ENCODE peak calls at places on chromosomes 11 and 22, in four cellular contexts. W is H1, M is K562, I is HepG2. O is an unnamed sample.

GRCh38 chr11:130449996-130450419 is 1.6 kb downstream of the ADAMTS15 start:
- DNase-seq in I (no peak), M (peak), W (peak), O (no peak)

GRCh38 chr11:44865866-44866272 is 84.8 kb downstream of the TP53I11 start:
- DNase-seq in M (no peak), I (no peak), W (no peak), O (no peak)

GRCh38 chr22:40105755-40106154 is 72.0 kb upstream of the TNRC6B start:
- DNase-seq in I (no peak), M (no peak), W (no peak), O (no peak)

GRCh38 chr11:100753144-100753543 is 66.1 kb downstream of the ARHGAP42 start:
- DNase-seq in M (no peak), W (peak), I (no peak), O (no peak)

GRCh38 chr11:66789097-66789890 is 53.9 kb upstream of the RCE1 start:
- DNase-seq in I (peak), M (no peak), W (no peak), O (no peak)

GRCh38 chr22:29300807-29301601 is 5.4 kb upstream of the GAS2L1 start:
- DNase-seq in I (no peak), W (no peak), M (no peak), O (no peak)

GRCh38 chr11:45209904-45210699 is 63.7 kb downstream of the PRDM11 start:
- DNase-seq in W (no peak), M (no peak), I (no peak), O (no peak)

GRCh38 chr11:62124186-62125113 is 639 bp downstream of the INCENP start:
- DNase-seq in W (no peak), I (peak), M (peak), O (no peak)

GRCh38 chr11:31958086-31958735 is 132.7 kb upstream of the RCN1 start:
- DNase-seq in M (peak), I (peak), W (peak), O (peak)

GRCh38 chr11:44943696-44944095 is 7.0 kb downstream of the TP53I11 start:
- DNase-seq in M (no peak), I (no peak), W (no peak), O (no peak)

GRCh38 chr22:24315367-24315781 is 44.7 kb downstream of the SPECC1L start:
- DNase-seq in I (peak), M (no peak), W (no peak), O (no peak)

GRCh38 chr22:35784633-35785032 is 67.0 kb downstream of the APOL5 start:
- DNase-seq in I (no peak), W (no peak), M (no peak), O (no peak)

GRCh38 chr11:116830184-116830912 is 641 bp downstream of the APOC3 start:
- DNase-seq in W (no peak), M (no peak), I (no peak), O (no peak)

GRCh38 chr11:61290905-61291690 is 4.0 kb downstream of the VWCE start:
- DNase-seq in M (no peak), W (no peak), I (no peak), O (no peak)

GRCh38 chr11:16739326-16739875 is 954 bp downstream of the C11orf58 start:
- DNase-seq in W (no peak), M (no peak), I (no peak), O (no peak)

GRCh38 chr22:25827415-25827814 is 85.4 kb downstream of the MYO18B start:
- DNase-seq in W (no peak), I (no peak), M (no peak), O (no peak)

GRCh38 chr11:86800076-86800955 is at the start of gene PRSS23:
- DNase-seq in M (peak), I (no peak), W (no peak), O (no peak)

GRCh38 chr11:10484461-10485180 is 29.6 kb downstream of the AMPD3 start:
- DNase-seq in W (no peak), M (no peak), I (no peak), O (no peak)

GRCh38 chr22:45544588-45545170 is 42.0 kb downstream of the FBLN1 start:
- DNase-seq in W (no peak), I (no peak), M (no peak), O (no peak)

GRCh38 chr11:119065369-119065768 is 2.2 kb upstream of the VPS11 start:
- DNase-seq in W (no peak), M (peak), I (peak), O (no peak)

GRCh38 chr22:38135133-38135706 is 24.7 kb upstream of the BAIAP2L2 start:
- DNase-seq in I (no peak), W (no peak), M (no peak), O (no peak)

GRCh38 chr22:42292726-42293520 is 22.5 kb upstream of the TCF20 start:
- DNase-seq in M (no peak), W (no peak), I (no peak), O (no peak)

GRCh38 chr11:121592708-121593107 is 139.9 kb upstream of the SORL1-AS1 start:
- DNase-seq in M (no peak), I (no peak), W (no peak), O (peak)

GRCh38 chr11:123585206-123585605 is 69.2 kb downstream of the SCN3B start:
- DNase-seq in I (no peak), M (no peak), W (no peak), O (no peak)

GRCh38 chr11:19980957-19981669 is 179.2 kb downstream of the DBX1 start:
- DNase-seq in W (no peak), I (peak), M (peak), O (no peak)

GRCh38 chr11:60872124-60872951 is 5.0 kb downstream of the ZP1 start:
- DNase-seq in M (no peak), W (no peak), I (no peak), O (no peak)

GRCh38 chr22:30643055-30643875 is 7.7 kb downstream of the SLC35E4 start:
- DNase-seq in W (no peak), I (no peak), M (no peak), O (no peak)

GRCh38 chr11:19087658-19088057 is 27.1 kb upstream of the MRGPRX2 start:
- DNase-seq in M (no peak), I (no peak), W (no peak), O (no peak)

GRCh38 chr11:2781413-2782274 is 81.8 kb upstream of the KCNQ1OT1 start:
- DNase-seq in I (no peak), M (no peak), W (no peak), O (no peak)

GRCh38 chr11:67029146-67029545 is 6.2 kb downstream of the SYT12 start:
- DNase-seq in I (no peak), M (no peak), W (no peak), O (no peak)

GRCh38 chr11:95789506-95790122 is at the start of gene FAM76B:
- DNase-seq in M (peak), W (peak), I (peak), O (peak)

GRCh38 chr11:12289667-12290476 is 87.5 kb upstream of the PARVA start:
- DNase-seq in M (no peak), I (no peak), W (no peak), O (no peak)

GRCh38 chr11:67024410-67024809 is 1.5 kb downstream of the SYT12 start:
- DNase-seq in W (no peak), M (no peak), I (no peak), O (no peak)

GRCh38 chr11:109859325-109859724 is 233.9 kb upstream of the ZC3H12C start:
- DNase-seq in M (no peak), I (peak), W (no peak), O (no peak)

GRCh38 chr11:122215244-122215992 is 99.4 kb upstream of the BLID start:
- DNase-seq in W (peak), M (peak), I (peak), O (no peak)

GRCh38 chr22:27919943-27920755 is 1.1 kb upstream of the PITPNB start:
- DNase-seq in I (peak), W (no peak), M (no peak), O (no peak)

GRCh38 chr11:94583885-94584500 is 16.8 kb downstream of the PIWIL4 start:
- DNase-seq in W (no peak), I (no peak), M (no peak), O (peak)

GRCh38 chr11:46391578-46392420 is at the start of gene CHRM4:
- DNase-seq in M (peak), W (no peak), I (peak), O (no peak)

GRCh38 chr22:41249442-41249841 is 8.7 kb upstream of the CHADL start:
- DNase-seq in I (no peak), W (no peak), M (no peak), O (no peak)

GRCh38 chr11:117931331-117931950 is 2.2 kb upstream of the TMPRSS13 start:
- DNase-seq in M (no peak), W (no peak), I (no peak), O (no peak)

GRCh38 chr11:117932987-117933386 is 3.8 kb upstream of the TMPRSS13 start:
- DNase-seq in I (no peak), M (no peak), W (no peak), O (no peak)

GRCh38 chr11:117932426-117932825 is 3.2 kb upstream of the TMPRSS13 start:
- DNase-seq in I (no peak), W (no peak), M (peak), O (no peak)

GRCh38 chr11:117930668-117931330 is 1.6 kb upstream of the TMPRSS13 start:
- DNase-seq in I (no peak), W (no peak), M (no peak), O (no peak)

GRCh38 chr11:117931971-117932370 is 2.8 kb upstream of the TMPRSS13 start:
- DNase-seq in M (no peak), W (no peak), I (no peak), O (peak)
- TF ChIP-seq HDAC6 in M (no peak), W (no peak), I (no peak), O (no peak)

GRCh38 chr11:64765291-64765803 is 5.6 kb upstream of the PYGM start:
- DNase-seq in I (no peak), W (no peak), M (no peak), O (no peak)

GRCh38 chr11:64766881-64767280 is 7.1 kb upstream of the PYGM start:
- DNase-seq in M (no peak), I (no peak), W (no peak), O (no peak)

GRCh38 chr11:64767344-64768299 is 7.8 kb upstream of the PYGM start:
- DNase-seq in I (peak), W (no peak), M (peak), O (no peak)

GRCh38 chr11:64764753-64765152 is 5.0 kb upstream of the PYGM start:
- DNase-seq in I (no peak), W (no peak), M (no peak), O (no peak)

GRCh38 chr11:64765841-64766682 is 6.3 kb upstream of the PYGM start:
- DNase-seq in M (no peak), W (no peak), I (no peak), O (no peak)
- TF ChIP-seq ZNF274 in M (no peak), W (no peak), I (no peak), O (no peak)

DNA sequence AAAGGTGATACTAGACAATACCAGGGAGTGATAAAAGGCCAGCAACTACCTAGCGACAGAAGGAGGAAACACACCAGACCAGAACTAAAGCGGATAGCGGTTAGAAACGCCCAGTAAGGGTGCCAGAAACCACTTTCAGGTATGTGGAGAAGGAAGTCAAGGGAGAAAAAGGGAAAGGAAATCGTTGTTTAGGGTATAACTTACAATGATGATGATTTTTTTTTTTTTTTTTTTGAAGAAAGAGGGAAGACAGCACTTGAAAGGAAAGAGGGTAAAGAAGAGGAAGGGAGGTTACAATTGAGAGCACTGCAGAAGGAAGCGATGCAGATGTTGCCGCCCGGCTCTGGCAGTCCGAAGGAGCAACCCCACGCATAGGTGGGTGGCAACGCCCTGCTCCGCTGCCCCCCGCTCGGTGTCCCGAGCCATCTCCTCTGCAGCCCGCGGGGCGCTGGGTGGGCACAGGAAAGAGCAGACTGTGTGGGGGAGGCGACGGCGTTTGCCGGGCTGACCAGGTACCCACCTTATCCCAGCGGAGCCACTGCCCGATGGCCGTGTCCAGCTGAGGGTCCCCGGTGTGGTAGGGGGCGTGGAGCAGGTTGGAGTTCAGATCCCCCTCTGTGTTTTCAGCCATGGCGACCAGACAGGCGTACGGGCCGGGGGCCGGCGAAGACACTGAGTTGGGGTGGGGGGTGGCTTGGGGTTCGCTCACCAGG is 546 bp downstream of the PGM2L1 start:
- DNase-seq in W (no peak), M (peak), I (peak), O (no peak)
- TF ChIP-seq HDAC6 in W (no peak), M (no peak), I (no peak), O (no peak)

DNA sequence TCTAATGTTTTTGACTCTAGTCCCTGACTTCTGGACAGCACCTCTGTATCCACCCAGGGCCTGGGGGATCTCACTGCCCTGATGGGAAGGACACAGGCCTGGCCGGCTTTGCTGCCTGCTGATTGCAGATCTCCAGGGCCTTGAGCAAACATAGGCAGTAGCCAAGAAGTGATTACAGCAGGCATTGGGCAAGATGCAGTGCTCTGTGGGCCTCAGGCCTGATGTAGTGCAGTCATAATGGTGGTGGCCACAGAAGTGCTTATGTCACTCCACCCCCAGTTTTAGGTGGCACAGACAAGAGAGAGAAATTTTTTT is 73.2 kb upstream of the GLYATL1B start:
- DNase-seq in W (no peak), M (no peak), I (no peak), O (no peak)
- TF ChIP-seq ZNF274 in W (no peak), M (no peak), I (no peak), O (no peak)

GRCh38 chr11:69834251-69834650 is 15.0 kb upstream of the FGF3 start:
- DNase-seq in M (no peak), I (no peak), W (no peak), O (no peak)
- TF ChIP-seq HDAC6 in M (no peak), I (no peak), W (no peak), O (no peak)

GRCh38 chr11:65719887-65720236 is 736 bp downstream of the RNASEH2C start:
- DNase-seq in W (no peak), M (peak), I (no peak), O (no peak)

GRCh38 chr11:65722261-65722660 is 1.7 kb upstream of the RNASEH2C start:
- DNase-seq in W (no peak), I (no peak), M (no peak), O (no peak)

GRCh38 chr11:65718964-65719492 is 1.6 kb downstream of the RNASEH2C start:
- DNase-seq in W (no peak), M (no peak), I (no peak), O (no peak)

GRCh38 chr11:65718531-65718930 is 2.1 kb downstream of the RNASEH2C start:
- DNase-seq in I (no peak), W (no peak), M (no peak), O (no peak)

DNA sequence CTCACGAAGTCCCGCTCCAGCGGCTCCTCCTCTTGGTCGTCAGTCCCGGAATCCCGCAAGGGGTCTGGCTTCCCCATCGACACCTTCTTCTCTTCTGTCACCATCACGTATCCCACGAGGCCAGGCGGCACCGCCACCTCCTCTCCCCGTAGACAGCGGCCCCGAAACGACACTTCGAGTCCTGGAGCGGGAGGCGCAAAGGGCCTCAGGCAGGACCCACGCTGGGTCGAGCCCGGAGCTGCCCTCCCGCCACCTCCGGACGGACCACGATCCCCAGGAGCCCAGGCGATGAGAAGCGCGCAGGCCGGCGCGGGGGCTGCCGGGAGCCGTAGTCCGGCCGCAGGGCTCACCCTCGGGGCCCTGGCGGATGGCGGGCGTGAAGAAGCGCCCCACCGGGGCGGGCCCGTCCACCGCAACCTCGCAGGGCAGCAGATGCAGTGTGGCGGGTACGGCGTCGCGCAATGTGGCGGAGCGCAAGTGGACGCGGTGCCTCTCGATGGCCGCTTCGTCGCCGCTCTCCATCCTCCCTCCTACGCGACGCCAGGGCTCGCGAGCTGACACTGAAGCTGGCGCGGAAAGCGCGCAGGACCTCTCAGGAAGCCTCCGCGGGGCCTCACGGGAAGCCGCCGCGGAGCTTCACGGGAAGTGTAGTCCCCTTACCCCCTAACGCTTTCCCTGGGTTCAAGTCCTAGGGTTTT is at the start of gene RNASEH2C:
- DNase-seq in I (peak), W (peak), M (peak), O (peak)
- TF ChIP-seq ZNF274 in I (peak), W (no peak), M (no peak), O (no peak)

GRCh38 chr11:73313652-73314051 is 5.6 kb downstream of the ARHGEF17 start:
- DNase-seq in W (no peak), I (no peak), M (no peak), O (no peak)

GRCh38 chr11:73310661-73311393 is 2.8 kb downstream of the ARHGEF17 start:
- DNase-seq in I (no peak), W (no peak), M (no peak), O (no peak)

GRCh38 chr11:73312806-73313403 is 4.8 kb downstream of the ARHGEF17 start:
- DNase-seq in M (no peak), W (no peak), I (no peak), O (no peak)

GRCh38 chr11:73311394-73311869 is 3.4 kb downstream of the ARHGEF17 start:
- DNase-seq in W (no peak), M (no peak), I (no peak), O (no peak)

GRCh38 chr11:73312036-73312435 is 4.0 kb downstream of the ARHGEF17 start:
- DNase-seq in M (no peak), W (no peak), I (no peak), O (no peak)
- TF ChIP-seq HDAC6 in M (no peak), W (no peak), I (no peak), O (no peak)

GRCh38 chr11:35981581-35981980 is 37.7 kb downstream of the LDLRAD3 start:
- DNase-seq in M (no peak), I (no peak), W (no peak), O (no peak)
- TF ChIP-seq ZNF274 in M (no peak), I (no peak), W (no peak), O (no peak)